ENCODE peak calls at places on chromosomes 4 and X, in ten cellular contexts. L is hepatocyte, X is GM23338, M is mesenchymal stem cell, F is MM.1S, J is H9, N is OCI-LY7, G is fibroblast of lung, R is GM23248, I is neural progenitor cell. H is an unnamed sample. For H3K4me1, the result is how much of the 10 kb centered on the place peaks cover.

GRCh38 chrX:115650916-115651315 is 89.9 kb downstream of the PLS3 start:
- DNase-seq in L (peak), X (peak), M (peak), F (peak), J (peak), N (peak), G (peak), R (peak), I (peak), H (peak)

GRCh38 chrX:133550665-133551064 is 135.4 kb upstream of the GPC4 start:
- DNase-seq in L (no peak), X (no peak), M (no peak), F (no peak), J (no peak), N (no peak), G (no peak), R (no peak), I (no peak), H (no peak)

GRCh38 chr4:16337936-16338335 is 111.7 kb upstream of the TAPT1 start:
- DNase-seq in L (no peak), X (no peak), M (no peak), F (no peak), J (no peak), N (no peak), G (no peak), R (peak), I (no peak), H (no peak)

GRCh38 chr4:154626793-154627484 is 14.5 kb upstream of the FGG start:
- DNase-seq in L (peak), X (peak), M (peak), F (peak), J (peak), N (peak), G (peak), R (peak), I (peak), H (no peak)

GRCh38 chrX:133335027-133335426 is 80.3 kb downstream of the GPC4 start:
- DNase-seq in L (peak), X (peak), M (peak), F (peak), J (no peak), N (peak), G (peak), R (peak), I (peak), H (peak)

GRCh38 chr4:15771419-15772058 is 6.6 kb upstream of the CD38 start:
- DNase-seq in L (no peak), X (no peak), M (no peak), F (peak), J (no peak), N (no peak), G (no peak), R (no peak), I (no peak), H (peak)

GRCh38 chrX:102696303-102696702 is 15.9 kb upstream of the GPRASP2 start:
- DNase-seq in L (no peak), X (no peak), M (no peak), F (no peak), J (no peak), N (no peak), G (no peak), R (no peak), I (no peak), H (no peak)

GRCh38 chrX:139892512-139892911 is 40.3 kb downstream of the ATP11C start:
- DNase-seq in L (no peak), X (no peak), M (no peak), F (no peak), J (no peak), N (no peak), G (no peak), R (no peak), I (no peak), H (no peak)

GRCh38 chr4:168162604-168163003 is 70.3 kb downstream of the ANXA10 start:
- DNase-seq in L (peak), X (no peak), M (peak), F (no peak), J (no peak), N (no peak), G (no peak), R (peak), I (no peak), H (no peak)

GRCh38 chr4:55395529-55396304 is at the start of gene TMEM165:
- DNase-seq in L (peak), X (peak), M (peak), F (peak), J (peak), N (peak), G (peak), R (peak), I (peak), H (peak)

GRCh38 chrX:20521245-20521644 is 254.5 kb upstream of the RPS6KA3 start:
- DNase-seq in L (peak), X (no peak), M (peak), F (no peak), J (no peak), N (no peak), G (peak), R (peak), I (no peak), H (no peak)

GRCh38 chrX:8846271-8846670 is 45.1 kb upstream of the FAM9A start:
- DNase-seq in L (no peak), X (no peak), M (peak), F (no peak), J (no peak), N (no peak), G (peak), R (no peak), I (no peak), H (no peak)

GRCh38 chr4:67743194-67743593 is 11.0 kb downstream of the GNRHR start:
- DNase-seq in L (no peak), X (no peak), M (no peak), F (no peak), J (no peak), N (no peak), G (no peak), R (no peak), I (no peak), H (no peak)

GRCh38 chr4:140609548-140610425 is 41.0 kb upstream of the UCP1 start:
- DNase-seq in L (peak), X (peak), M (peak), F (peak), J (no peak), N (peak), G (peak), R (peak), I (peak), H (no peak)

GRCh38 chrX:129833153-129834004 is 10.3 kb downstream of the ZDHHC9 start:
- DNase-seq in L (no peak), X (no peak), M (peak), F (no peak), J (no peak), N (no peak), G (peak), R (peak), I (no peak), H (no peak)

GRCh38 chrX:132631579-132632232 is 142.9 kb upstream of the MBNL3 start:
- DNase-seq in L (peak), X (peak), M (peak), F (peak), J (no peak), N (peak), G (peak), R (peak), I (peak), H (peak)

GRCh38 chr4:138330531-138330930 is 88.4 kb upstream of the SLC7A11 start:
- DNase-seq in L (no peak), X (no peak), M (peak), F (no peak), J (no peak), N (no peak), G (no peak), R (no peak), I (no peak), H (no peak)

GRCh38 chr4:77453911-77454310 is 151.7 kb upstream of the CXCL13 start:
- DNase-seq in L (no peak), X (no peak), M (no peak), F (no peak), J (no peak), N (no peak), G (no peak), R (no peak), I (no peak), H (no peak)

GRCh38 chrX:23127586-23127985 is 127.8 kb downstream of the DDX53 start:
- DNase-seq in L (no peak), X (no peak), M (no peak), F (no peak), J (no peak), N (no peak), G (no peak), R (no peak), I (no peak), H (no peak)

GRCh38 chr4:136562842-136563241 is 969.5 kb downstream of the PCDH18 start:
- DNase-seq in L (no peak), X (peak), M (peak), F (no peak), J (no peak), N (no peak), G (peak), R (peak), I (no peak), H (no peak)

GRCh38 chrX:39158801-39159657 is 357.8 kb downstream of the MID1IP1 start:
- DNase-seq in L (peak), X (no peak), M (peak), F (peak), J (no peak), N (no peak), G (peak), R (peak), I (no peak), H (no peak)

GRCh38 chrX:148133099-148133725 is 152.1 kb downstream of the FMR1NB start:
- DNase-seq in L (no peak), X (peak), M (no peak), F (peak), J (no peak), N (peak), G (peak), R (peak), I (no peak), H (no peak)

GRCh38 chr4:158182736-158183135 is 9.9 kb upstream of the GASK1B start:
- DNase-seq in L (no peak), X (peak), M (no peak), F (no peak), J (peak), N (no peak), G (no peak), R (peak), I (no peak), H (no peak)

GRCh38 chrX:3191186-3191585 is 149.9 kb downstream of the ARSF start:
- DNase-seq in L (no peak), X (no peak), M (no peak), F (no peak), J (no peak), N (no peak), G (no peak), R (peak), I (no peak), H (no peak)

GRCh38 chr4:113512880-113513279 is 248.7 kb downstream of the CAMK2D start:
- DNase-seq in L (no peak), X (no peak), M (no peak), F (no peak), J (no peak), N (no peak), G (no peak), R (no peak), I (no peak), H (no peak)

GRCh38 chrX:130378008-130378669 is 7.3 kb downstream of the GPR119 start:
- DNase-seq in L (no peak), X (no peak), M (no peak), F (no peak), J (no peak), N (no peak), G (no peak), R (no peak), I (no peak), H (no peak)

GRCh38 chr4:38082424-38083374 is 122.5 kb downstream of the PTTG2 start:
- DNase-seq in L (no peak), X (no peak), M (peak), F (no peak), J (no peak), N (no peak), G (peak), R (peak), I (no peak), H (no peak)

GRCh38 chrX:153878969-153879653 is 6.9 kb downstream of the L1CAM start:
- DNase-seq in L (no peak), X (peak), M (no peak), F (no peak), J (peak), N (no peak), G (no peak), R (no peak), I (peak), H (peak)

GRCh38 chr4:57926311-57926710 is 816.1 kb upstream of the IGFBP7 start:
- DNase-seq in L (no peak), X (no peak), M (no peak), F (no peak), J (no peak), N (no peak), G (no peak), R (no peak), I (no peak), H (no peak)

GRCh38 chr4:127469575-127470289 is 163.0 kb upstream of the INTU start:
- DNase-seq in L (no peak), X (no peak), M (no peak), F (no peak), J (no peak), N (no peak), G (no peak), R (no peak), I (no peak), H (no peak)

GRCh38 chr4:155546451-155546850 is 120.2 kb upstream of the GUCY1A1 start:
- DNase-seq in L (no peak), X (no peak), M (no peak), F (no peak), J (no peak), N (no peak), G (no peak), R (peak), I (no peak), H (no peak)

GRCh38 chr4:53480909-53481308 is 103.5 kb downstream of the FIP1L1 start:
- DNase-seq in L (no peak), X (no peak), M (no peak), F (no peak), J (no peak), N (no peak), G (no peak), R (peak), I (no peak), H (no peak)

GRCh38 chr4:159400782-159401712 is 298.2 kb downstream of the RAPGEF2 start:
- DNase-seq in L (peak), X (no peak), M (peak), F (no peak), J (no peak), N (no peak), G (no peak), R (peak), I (no peak), H (no peak)

GRCh38 chr4:153651041-153651960 is 32.8 kb upstream of the TLR2 start:
- DNase-seq in L (no peak), X (no peak), M (no peak), F (no peak), J (no peak), N (peak), G (no peak), R (peak), I (no peak), H (peak)

GRCh38 chr4:185811509-185812364 is at the start of gene SORBS2:
- DNase-seq in L (peak), X (peak), M (peak), F (peak), J (no peak), N (peak), G (peak), R (peak), I (peak), H (no peak)

GRCh38 chr4:13627606-13628301 is at the start of gene BOD1L1:
- DNase-seq in L (peak), X (peak), M (peak), F (peak), J (peak), N (peak), G (peak), R (peak), I (peak), H (peak)
- H2AFZ ChIP-seq in L (peak), X (peak), M (peak), F (peak), J (peak), N (peak), G (peak), R (peak), I (peak), H (peak)

DNA sequence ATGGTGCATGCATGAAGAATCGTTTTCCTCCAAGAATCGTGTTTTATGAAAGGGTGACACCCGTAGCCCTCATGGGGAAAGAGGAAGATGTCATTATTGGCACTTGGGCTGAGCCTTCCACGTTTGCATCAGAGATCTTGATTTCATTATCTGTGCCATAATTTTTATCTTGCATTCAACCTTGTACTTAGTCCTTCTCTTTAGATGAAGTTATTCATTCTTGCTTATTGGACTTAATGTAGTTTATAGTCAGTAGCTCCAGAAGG is 66.8 kb downstream of the GAB1 start:
- DNase-seq in L (no peak), X (no peak), M (no peak), F (no peak), J (no peak), N (peak), G (no peak), R (no peak), I (no peak), H (no peak)
- H3K4me2 ChIP-seq in L (no peak), X (no peak), M (no peak), F (peak), J (no peak), N (peak), G (no peak), R (peak), I (no peak), H (no peak)

GRCh38 chr4:110869114-110869513 is 246.2 kb upstream of the PITX2 start:
- DNase-seq in L (no peak), X (no peak), M (no peak), F (no peak), J (no peak), N (no peak), G (peak), R (peak), I (no peak), H (no peak)
- H3K4me1 ChIP-seq in L (under half), X (under half), M (under half), F (under half), J (under half), N (under half), G (under half), R (half or more), I (under half), H (under half)

GRCh38 chr4:142923619-142924018 is 77.5 kb upstream of the INPP4B start:
- DNase-seq in L (no peak), X (no peak), M (no peak), F (no peak), J (no peak), N (no peak), G (no peak), R (no peak), I (no peak), H (no peak)

GRCh38 chr4:142922720-142923119 is 76.6 kb upstream of the INPP4B start:
- DNase-seq in L (no peak), X (no peak), M (no peak), F (no peak), J (no peak), N (no peak), G (no peak), R (no peak), I (no peak), H (no peak)

GRCh38 chr4:142925161-142925560 is 79.1 kb upstream of the INPP4B start:
- DNase-seq in L (no peak), X (no peak), M (no peak), F (no peak), J (no peak), N (no peak), G (peak), R (peak), I (no peak), H (no peak)
- H2AFZ ChIP-seq in L (no peak), X (no peak), M (no peak), F (no peak), J (no peak), N (no peak), G (no peak), R (peak), I (no peak), H (no peak)

GRCh38 chr4:7692451-7693236 is 247.0 kb downstream of the AFAP1 start:
- DNase-seq in L (no peak), X (no peak), M (no peak), F (no peak), J (no peak), N (no peak), G (no peak), R (no peak), I (no peak), H (no peak)
- H3K4me2 ChIP-seq in L (no peak), X (no peak), M (no peak), F (no peak), J (no peak), N (no peak), G (no peak), R (no peak), I (no peak), H (no peak)

GRCh38 chr4:31349907-31350306 is 629.7 kb downstream of the PCDH7 start:
- DNase-seq in L (no peak), X (no peak), M (no peak), F (no peak), J (no peak), N (no peak), G (no peak), R (no peak), I (peak), H (no peak)

GRCh38 chr4:31356839-31357238 is 636.7 kb downstream of the PCDH7 start:
- DNase-seq in L (no peak), X (no peak), M (no peak), F (no peak), J (no peak), N (no peak), G (no peak), R (no peak), I (no peak), H (no peak)

GRCh38 chr4:31351695-31352094 is 631.5 kb downstream of the PCDH7 start:
- DNase-seq in L (no peak), X (no peak), M (no peak), F (no peak), J (no peak), N (no peak), G (no peak), R (no peak), I (no peak), H (no peak)
- H3K4me1 ChIP-seq in L (under half), X (under half), M (under half), F (under half), J (under half), N (under half), G (under half), R (under half), I (under half), H (under half)

GRCh38 chr4:82797048-82797590 is 1.5 kb downstream of the SCD5 start:
- DNase-seq in L (no peak), X (peak), M (peak), F (no peak), J (peak), N (no peak), G (no peak), R (peak), I (peak), H (no peak)

GRCh38 chr4:82801910-82802521 is 3.4 kb upstream of the SCD5 start:
- DNase-seq in L (no peak), X (no peak), M (peak), F (no peak), J (no peak), N (peak), G (peak), R (peak), I (no peak), H (no peak)

GRCh38 chr4:82798168-82799005 is at the start of gene SCD5:
- DNase-seq in L (peak), X (peak), M (peak), F (peak), J (peak), N (peak), G (peak), R (peak), I (peak), H (peak)

GRCh38 chr4:82799006-82799881 is 648 bp upstream of the SCD5 start:
- DNase-seq in L (no peak), X (peak), M (no peak), F (peak), J (peak), N (no peak), G (no peak), R (peak), I (peak), H (peak)

GRCh38 chr4:82797591-82798081 is 960 bp downstream of the SCD5 start:
- DNase-seq in L (no peak), X (peak), M (peak), F (no peak), J (peak), N (no peak), G (peak), R (peak), I (peak), H (peak)
- H2AFZ ChIP-seq in L (peak), X (peak), M (no peak), F (no peak), J (no peak), N (no peak), G (no peak), R (peak), I (peak), H (peak)

H was measured in DND-41.